ENCODE peak calls at places on chromosomes 5 and 9, in seven cellular contexts. L is spleen, G is body of pancreas, I is neural progenitor cell, W is testis, M is stomach, U is ovary. F is an unnamed sample.
A peak's percentile ranks its signal among the peaks of the same experiment; 100 is the strongest.

GRCh38 chr5:40605295-40605958 is 74.3 kb upstream of the PTGER4 start:
- DNase-seq in M (no peak), I (no peak), G (peak; percentile 31), W (no peak), U (no peak), L (no peak), F (no peak)

GRCh38 chr9:132547436-132547835 is 35.0 kb upstream of the BARHL1 start:
- DNase-seq in M (no peak), U (no peak), G (no peak), W (no peak), L (no peak), I (no peak), F (no peak)

GRCh38 chr9:75739884-75740611 is 150.4 kb upstream of the PCSK5 start:
- DNase-seq in L (no peak), I (peak; percentile 53), U (no peak), G (no peak), M (no peak), W (no peak), F (peak; percentile 13)

GRCh38 chr5:6202615-6203365 is 175.6 kb downstream of the MED10 start:
- DNase-seq in I (peak; percentile 36), U (no peak), W (no peak), M (no peak), L (no peak), G (no peak), F (peak; percentile 34)

GRCh38 chr9:113511047-113511521 is 47.6 kb downstream of the RGS3 start:
- DNase-seq in L (peak; percentile 82), W (no peak), G (peak; percentile 72), I (no peak), U (no peak), M (peak; percentile 87), F (no peak)

GRCh38 chr9:123408313-123409266 is 52.6 kb downstream of the CRB2 start:
- DNase-seq in I (no peak), W (no peak), M (no peak), L (peak; percentile 41), U (no peak), G (no peak), F (no peak)

GRCh38 chr9:134996591-134997530 is 79.1 kb upstream of the FCN1 start:
- DNase-seq in I (no peak), L (peak; percentile 45), M (no peak), G (no peak), U (peak; percentile 23), W (no peak), F (peak; percentile 4)

GRCh38 chr9:136977223-136978072 is at the start of gene PTGDS:
- DNase-seq in L (no peak), I (peak; percentile 53), U (peak; percentile 75), G (no peak), M (no peak), W (peak; percentile 94), F (no peak)

GRCh38 chr5:111697215-111697614 is 59.8 kb downstream of the NREP start:
- DNase-seq in I (no peak), L (no peak), W (no peak), M (no peak), U (no peak), G (no peak), F (no peak)

GRCh38 chr5:179311091-179311470 is 34.2 kb downstream of the ADAMTS2 start:
- DNase-seq in M (no peak), G (no peak), W (no peak), I (no peak), U (peak; percentile 31), L (peak; percentile 47), F (no peak)

GRCh38 chr5:136058972-136059354 is 30.2 kb downstream of the TGFBI start:
- DNase-seq in W (no peak), I (no peak), U (no peak), G (no peak), M (no peak), L (no peak), F (no peak)

GRCh38 chr5:132747064-132747692 is at the start of gene CCNI2:
- DNase-seq in G (peak; percentile 44), U (no peak), W (no peak), I (peak; percentile 60), L (peak; percentile 85), M (peak; percentile 66), F (no peak)

GRCh38 chr9:37983381-37984067 is 79.6 kb upstream of the SLC25A51 start:
- DNase-seq in W (no peak), G (no peak), M (no peak), I (no peak), U (no peak), L (no peak), F (no peak)

GRCh38 chr9:126569036-126569435 is 44.7 kb upstream of the LMX1B start:
- DNase-seq in M (no peak), I (no peak), W (no peak), U (no peak), G (no peak), L (no peak), F (no peak)

GRCh38 chr5:27748847-27749246 is 710.5 kb upstream of the CDH9 start:
- DNase-seq in M (no peak), G (no peak), I (no peak), U (no peak), L (no peak), W (no peak), F (no peak)

GRCh38 chr9:100086097-100086496 is 12.7 kb downstream of the ERP44 start:
- DNase-seq in G (no peak), U (no peak), W (no peak), I (no peak), M (no peak), L (no peak), F (no peak)

GRCh38 chr9:124050955-124051354 is 39.4 kb downstream of the LHX2 start:
- DNase-seq in L (no peak), G (no peak), I (no peak), U (no peak), W (no peak), M (no peak), F (no peak)

GRCh38 chr9:76866689-76867088 is 39.2 kb downstream of the PRUNE2 start:
- DNase-seq in M (no peak), G (no peak), U (no peak), W (no peak), I (no peak), L (no peak), F (no peak)

GRCh38 chr5:36232533-36232932 is 9.2 kb downstream of the NADK2 start:
- DNase-seq in L (no peak), M (no peak), U (no peak), W (no peak), G (no peak), I (no peak), F (no peak)

GRCh38 chr9:97980918-97981827 is 2.0 kb upstream of the ANP32B start:
- DNase-seq in L (no peak), G (no peak), W (peak; percentile 51), M (no peak), I (peak; percentile 13), U (no peak), F (peak; percentile 38)

GRCh38 chr9:121886759-121887485 is 206.2 kb downstream of the TTLL11 start:
- DNase-seq in W (peak; percentile 79), I (no peak), U (no peak), L (no peak), G (no peak), M (peak; percentile 39), F (no peak)

GRCh38 chr9:89802809-89803355 is 198.1 kb downstream of the GADD45G start:
- DNase-seq in G (no peak), L (no peak), I (no peak), M (no peak), W (no peak), U (peak; percentile 67), F (no peak)

GRCh38 chr5:134525687-134526482 is 415 bp downstream of the JADE2 start:
- DNase-seq in U (peak; percentile 89), L (peak; percentile 92), M (peak; percentile 71), I (peak; percentile 88), W (peak; percentile 75), G (peak; percentile 84), F (peak; percentile 76)

GRCh38 chr9:37667706-37668672 is 17.2 kb downstream of the FRMPD1 start:
- DNase-seq in I (peak; percentile 59), M (no peak), U (no peak), L (no peak), W (no peak), G (no peak), F (peak; percentile 90)

DNA sequence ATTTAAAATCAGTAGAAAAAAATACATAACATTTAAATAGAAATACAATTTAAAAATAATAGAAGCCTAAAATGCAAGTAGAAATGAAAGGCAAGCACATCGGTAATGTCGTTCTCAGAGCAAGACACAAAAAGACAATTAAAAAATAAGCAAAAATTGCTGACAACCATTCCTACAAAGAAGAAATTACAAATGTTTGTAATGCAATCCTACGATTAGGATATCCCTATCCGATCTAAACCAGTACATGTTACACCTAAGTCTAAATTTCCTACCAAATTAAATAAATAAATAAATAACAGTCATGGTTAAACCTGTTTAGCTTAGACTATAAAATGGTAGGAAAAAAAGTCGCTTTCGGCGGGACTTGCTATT is 90.0 kb downstream of the ANXA2R start:
- DNase-seq in M (no peak), G (no peak), I (no peak), W (no peak), L (no peak), U (no peak), F (no peak)
- H3K9me3 ChIP-seq in M (peaks cover 19% of the 10 kb centered on the region), G (no peaks in the 10 kb centered on the region), I (no peaks in the 10 kb centered on the region), W (no peaks in the 10 kb centered on the region), L (peaks cover 17% of the 10 kb centered on the region), U (peaks cover 3% of the 10 kb centered on the region), F (peaks cover 39% of the 10 kb centered on the region)

DNA sequence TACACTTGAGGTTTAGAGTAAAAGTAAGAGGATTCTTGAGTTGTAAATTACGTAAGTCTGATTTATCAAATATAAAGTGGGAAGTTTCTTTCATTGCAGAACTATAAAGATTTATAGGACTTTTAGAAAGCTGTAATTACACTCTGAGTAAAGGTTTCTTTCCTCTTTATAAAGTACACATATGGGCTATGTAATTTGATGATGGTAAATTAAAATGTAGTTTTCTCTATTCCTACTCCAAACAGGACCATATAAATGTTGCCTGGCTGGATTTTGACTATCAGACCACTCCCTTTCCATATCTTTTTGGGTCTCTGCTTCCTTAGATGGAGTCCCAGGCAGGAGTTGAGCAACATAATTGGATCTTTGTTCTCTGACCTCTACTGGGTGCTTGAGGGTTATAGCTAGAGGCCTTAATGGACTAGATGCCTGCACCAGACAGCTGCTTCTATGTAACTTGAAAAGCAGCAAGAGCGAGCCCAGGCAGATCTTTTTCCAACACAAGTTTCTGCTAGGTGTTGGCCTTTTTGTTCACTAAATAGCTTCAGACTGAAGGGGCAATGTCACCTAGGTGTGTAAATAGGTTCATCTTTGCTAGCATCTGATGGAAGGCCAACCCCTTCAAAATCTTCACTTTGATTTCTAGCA is 11.4 kb upstream of the TEX48 start:
- DNase-seq in U (no peak), L (no peak), I (no peak), M (no peak), W (no peak), G (no peak), F (no peak)
- H3K4me3 ChIP-seq in U (no peak overlapping the region), L (no peak overlapping the region), I (no peak overlapping the region), M (no peak overlapping the region), W (no peak overlapping the region), G (no peak overlapping the region), F (no peak overlapping the region)

DNA sequence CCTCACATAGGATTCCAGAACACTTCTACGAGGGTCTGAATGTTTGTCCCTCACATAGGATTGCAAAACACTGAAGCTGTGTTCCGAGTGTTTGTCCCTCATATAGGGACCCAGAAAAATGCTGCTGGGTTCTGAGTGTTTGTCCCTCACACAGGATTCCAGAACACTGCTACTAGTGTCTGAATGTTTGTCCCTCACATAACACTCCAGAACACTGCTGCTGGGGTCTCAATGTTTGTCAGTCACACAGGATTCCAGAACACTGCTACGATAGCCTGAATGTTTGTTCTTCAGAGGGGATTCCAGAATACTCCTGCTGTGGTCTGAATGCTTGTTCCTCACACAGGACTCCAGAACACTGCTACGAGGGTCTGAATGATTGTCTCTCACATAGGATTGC is 218.7 kb downstream of the FOXD4L6 start:
- DNase-seq in M (no peak), L (no peak), W (no peak), U (no peak), I (no peak), G (no peak), F (no peak)
- H3K9me3 ChIP-seq in M (peaks cover 100% of the 10 kb centered on the region), L (peaks cover 100% of the 10 kb centered on the region), W (no peaks in the 10 kb centered on the region), U (peaks cover 85% of the 10 kb centered on the region), I (peaks cover 42% of the 10 kb centered on the region), G (no peaks in the 10 kb centered on the region), F (peaks cover 21% of the 10 kb centered on the region)

GRCh38 chr5:43497311-43498104 is 13.8 kb upstream of the TMEM267 start:
- DNase-seq in G (peak; percentile 32), L (no peak), U (no peak), W (no peak), I (no peak), M (no peak), F (no peak)
- H3K4me3 ChIP-seq in G (no peak overlapping the region), L (no peak overlapping the region), U (no peak overlapping the region), W (no peak overlapping the region), I (no peak overlapping the region), M (no peak overlapping the region), F (no peak overlapping the region)